ENCODE peak calls at places on chromosomes 16 and 17, in seven cellular contexts. K, U, R, Q, H, T and X are unnamed samples. For H3K4me1, the result is how much of the 10 kb centered on the place peaks cover.

GRCh38 chr17:41013606-41014005 is 4.7 kb upstream of the KRTAP3-1 start:
- DNase-seq in Q (no peak), T (no peak), U (no peak), H (no peak), R (no peak), K (no peak), X (no peak)

GRCh38 chr17:64411999-64412771 is 21.5 kb upstream of the PECAM1 start:
- DNase-seq in U (peak), Q (peak), K (peak), H (no peak), T (no peak), R (no peak), X (peak)

GRCh38 chr16:10668322-10669045 is 26.2 kb downstream of the TEKT5 start:
- DNase-seq in R (no peak), H (no peak), T (peak), U (no peak), K (no peak), Q (peak), X (no peak)

GRCh38 chr16:65154321-65154720 is 32.5 kb upstream of the CDH11 start:
- DNase-seq in Q (peak), K (no peak), R (no peak), H (no peak), T (no peak), U (no peak), X (no peak)

GRCh38 chr16:56353054-56353921 is 72.1 kb downstream of the AMFR start:
- DNase-seq in K (peak), Q (peak), R (no peak), H (no peak), U (peak), T (no peak), X (peak)

GRCh38 chr16:64047207-64047606 is 1074.7 kb downstream of the CDH11 start:
- DNase-seq in Q (no peak), K (no peak), U (no peak), T (no peak), R (no peak), H (no peak), X (no peak)

GRCh38 chr17:50149425-50150353 is 788 bp downstream of the PPP1R9B start:
- DNase-seq in Q (peak), R (no peak), U (peak), H (peak), K (peak), T (peak), X (no peak)

GRCh38 chr17:30427611-30428010 is 48.9 kb downstream of the CPD start:
- DNase-seq in K (no peak), H (no peak), R (no peak), U (no peak), Q (no peak), T (no peak), X (no peak)

GRCh38 chr16:12896562-12896961 is 4.8 kb upstream of the SHISA9 start:
- DNase-seq in T (peak), U (no peak), K (no peak), H (no peak), R (no peak), Q (peak), X (no peak)

GRCh38 chr17:34015253-34015652 is 239.8 kb upstream of the CCL2 start:
- DNase-seq in Q (peak), H (no peak), R (no peak), U (no peak), K (no peak), T (no peak), X (no peak)

GRCh38 chr17:1484060-1484535 is 8.4 kb downstream of the MYO1C start:
- DNase-seq in Q (no peak), K (no peak), U (no peak), H (no peak), R (no peak), T (no peak), X (no peak)

GRCh38 chr17:1484586-1485310 is 7.7 kb downstream of the MYO1C start:
- DNase-seq in U (peak), R (peak), T (peak), H (no peak), Q (peak), K (peak), X (no peak)

GRCh38 chr17:1485311-1485747 is 7.2 kb downstream of the MYO1C start:
- DNase-seq in Q (peak), H (no peak), U (peak), R (no peak), T (no peak), K (no peak), X (peak)

GRCh38 chr17:1486802-1487695 is 5.4 kb downstream of the MYO1C start:
- DNase-seq in H (peak), R (peak), K (peak), Q (peak), T (peak), U (peak), X (peak)

DNA sequence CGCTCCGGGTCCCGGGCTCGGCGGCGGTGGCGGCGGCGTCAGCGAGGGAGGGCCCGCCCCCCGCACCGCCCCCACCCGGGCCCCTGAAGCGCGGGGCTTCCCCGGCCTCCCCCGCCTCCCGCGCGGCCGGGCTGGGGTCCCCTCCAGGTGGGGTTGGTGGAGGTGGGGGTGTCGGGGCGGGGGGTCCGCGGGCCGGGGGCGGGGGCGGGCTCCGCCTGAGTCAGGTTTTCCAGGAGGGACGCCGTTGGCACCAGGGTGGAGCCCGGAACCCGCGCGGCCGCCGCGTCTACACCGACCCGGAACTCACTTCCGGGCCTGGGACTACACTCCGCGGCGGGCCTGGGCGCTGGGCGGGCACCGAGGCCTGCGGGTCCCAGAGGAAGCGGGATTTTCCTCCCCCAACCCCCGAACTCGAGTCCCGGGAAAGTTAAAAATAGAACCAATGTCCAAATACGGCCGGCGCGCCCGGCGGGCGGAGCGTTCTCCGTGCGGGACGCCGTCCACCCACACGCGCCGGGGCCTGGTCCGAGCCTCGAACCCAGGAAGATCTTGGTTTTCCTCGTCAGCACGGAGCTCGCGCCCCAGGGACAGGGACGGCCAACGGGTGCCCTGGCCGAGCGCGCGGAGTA is 6.6 kb downstream of the MYO1C start:
- DNase-seq in U (peak), T (peak), K (peak), Q (peak), H (peak), R (no peak), X (peak)
- H3K4me1 ChIP-seq in U (half or more), T (under half), K (half or more), Q (under half), H (under half), R (under half), X (under half)

GRCh38 chr17:17126131-17127110 is 79.7 kb downstream of the PLD6 start:
- DNase-seq in U (peak), H (peak), T (no peak), R (no peak), K (peak), Q (no peak), X (no peak)
- H3K27ac ChIP-seq in U (peak), H (peak), T (no peak), R (no peak), K (peak), Q (peak), X (peak)

DNA sequence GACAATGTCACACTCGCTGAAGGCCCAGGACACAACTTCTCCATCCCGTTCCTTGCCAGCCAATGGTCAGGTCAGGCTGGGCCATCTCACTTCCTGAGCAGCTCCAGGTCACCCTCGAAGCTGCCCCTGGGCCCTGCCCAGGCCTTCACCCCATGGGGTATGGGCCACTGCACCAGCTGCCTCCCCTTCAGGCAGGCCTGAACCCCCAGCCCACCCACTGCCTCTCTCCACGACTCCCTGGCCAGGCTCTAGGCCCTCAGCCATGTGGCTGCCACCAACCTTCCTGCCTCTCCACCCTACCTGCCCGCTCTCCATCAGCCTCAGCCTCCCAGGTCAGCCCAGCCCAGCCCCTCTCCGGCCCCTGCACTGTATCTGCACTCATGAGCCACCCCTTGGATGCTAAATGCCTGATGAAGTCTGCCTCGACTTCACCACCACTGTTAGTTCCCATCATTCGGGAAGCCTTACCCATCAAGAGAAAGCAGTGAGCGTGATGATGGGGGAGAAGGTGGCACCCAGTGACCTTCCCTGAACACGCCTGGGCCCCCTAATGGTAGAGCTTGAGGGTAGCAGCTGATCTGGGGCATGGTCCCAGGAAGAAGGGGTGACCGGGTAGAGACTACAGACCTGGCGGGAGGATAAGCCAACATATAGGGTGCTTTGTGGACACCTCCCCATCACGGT is 30.9 kb upstream of the C16orf95 start:
- DNase-seq in R (no peak), U (no peak), T (no peak), H (no peak), Q (no peak), K (no peak), X (no peak)
- H3K4me1 ChIP-seq in R (under half), U (under half), T (under half), H (under half), Q (under half), K (under half), X (under half)

DNA sequence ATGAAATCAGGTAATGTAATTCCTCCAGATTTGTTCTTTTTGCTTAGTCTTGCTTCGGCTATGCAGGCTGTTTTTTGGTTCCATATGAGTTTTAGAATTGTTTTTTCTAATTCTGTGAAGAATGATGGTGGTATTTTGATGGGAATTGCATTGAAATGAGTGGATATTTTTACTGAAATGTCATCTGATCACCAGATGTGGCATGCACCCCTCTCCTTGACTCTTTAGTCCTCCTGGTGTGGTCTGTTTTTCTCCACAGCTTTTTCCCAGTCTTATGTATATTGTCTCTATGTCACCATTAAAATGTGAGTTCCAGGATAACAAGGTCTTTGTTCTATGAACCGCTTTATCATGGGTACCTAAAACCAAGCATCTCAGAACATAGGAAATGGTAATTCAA is 172.3 kb downstream of the RPTOR start:
- DNase-seq in H (no peak), K (no peak), U (no peak), Q (no peak), R (no peak), T (no peak), X (no peak)
- H3K27ac ChIP-seq in H (no peak), K (no peak), U (no peak), Q (no peak), R (no peak), T (no peak), X (no peak)

DNA sequence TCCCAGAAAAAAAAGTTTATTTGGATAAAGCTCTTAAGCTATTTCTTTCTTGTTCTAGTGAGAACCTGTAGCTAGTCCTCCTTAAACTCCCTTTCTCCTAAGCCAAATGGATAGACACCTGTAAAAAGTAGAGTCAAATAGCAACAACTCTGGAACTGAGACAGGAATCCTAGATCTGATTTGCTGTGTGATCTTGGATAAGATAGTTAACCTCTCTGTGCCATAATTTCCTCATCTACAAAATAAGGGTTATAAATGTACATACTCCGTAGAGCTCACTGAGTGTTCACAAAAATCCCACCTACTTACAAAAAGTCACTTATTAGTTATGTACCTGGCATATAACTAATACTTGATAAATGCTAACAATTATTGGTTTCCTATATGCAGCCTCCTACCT is 270.3 kb downstream of the ABCC12 start:
- DNase-seq in R (no peak), H (no peak), K (no peak), Q (no peak), U (no peak), T (no peak), X (no peak)
- H3K4me1 ChIP-seq in R (under half), H (under half), K (under half), Q (under half), U (under half), T (under half), X (under half)

GRCh38 chr16:888901-889570 is 81.7 kb downstream of the LMF1 start:
- DNase-seq in R (no peak), Q (no peak), K (no peak), T (no peak), U (peak), H (no peak), X (no peak)

GRCh38 chr16:885391-885790 is 84.9 kb upstream of the GNG13 start:
- DNase-seq in T (no peak), H (no peak), Q (no peak), K (no peak), R (no peak), U (peak), X (no peak)

GRCh38 chr16:887846-888245 is 82.9 kb downstream of the LMF1 start:
- DNase-seq in R (no peak), T (no peak), U (peak), Q (no peak), H (no peak), K (no peak), X (no peak)

GRCh38 chr16:886084-886543 is 84.7 kb downstream of the LMF1 start:
- DNase-seq in R (no peak), U (peak), H (no peak), Q (peak), K (no peak), T (no peak), X (no peak)

GRCh38 chr16:886802-887731 is 83.7 kb downstream of the LMF1 start:
- DNase-seq in R (no peak), U (peak), T (no peak), H (no peak), Q (peak), K (no peak), X (no peak)
- H3K27ac ChIP-seq in R (no peak), U (no peak), T (no peak), H (no peak), Q (no peak), K (no peak), X (no peak)

DNA sequence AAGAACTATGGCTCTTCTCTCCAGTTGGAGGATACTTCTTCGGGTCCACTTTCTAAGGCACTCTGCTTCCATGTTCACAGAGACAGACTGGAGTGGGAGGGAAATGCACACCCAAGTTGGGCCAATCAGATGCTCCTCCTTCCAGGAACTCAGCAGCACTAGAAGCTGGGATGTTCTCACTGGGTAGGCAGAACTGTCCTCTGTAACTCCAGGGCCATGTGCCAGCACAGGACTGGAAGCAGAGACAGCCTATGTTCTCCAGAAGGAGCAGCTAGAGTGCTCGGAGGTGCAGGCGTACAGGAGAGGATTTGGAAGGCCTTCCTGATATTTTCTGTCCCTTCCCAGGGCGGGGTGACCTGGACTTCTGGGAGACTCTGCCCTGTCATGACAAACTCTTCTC is 50.0 kb upstream of the SREBF1 start:
- DNase-seq in H (no peak), K (no peak), T (no peak), R (no peak), U (no peak), Q (peak), X (no peak)
- H3K4me1 ChIP-seq in H (under half), K (under half), T (under half), R (under half), U (under half), Q (under half), X (under half)

GRCh38 chr17:82810644-82811430 is 29.0 kb downstream of the ZNF750 start:
- DNase-seq in K (no peak), Q (no peak), U (no peak), H (no peak), R (no peak), T (no peak), X (no peak)
- H3K27ac ChIP-seq in K (no peak), Q (no peak), U (no peak), H (no peak), R (no peak), T (peak), X (no peak)

GRCh38 chr16:86024210-86024609 is 125.2 kb downstream of the IRF8 start:
- DNase-seq in T (no peak), K (no peak), H (no peak), R (no peak), U (no peak), Q (no peak), X (no peak)

GRCh38 chr16:86025706-86026105 is 126.7 kb downstream of the IRF8 start:
- DNase-seq in H (no peak), K (peak), R (no peak), Q (peak), T (no peak), U (no peak), X (no peak)

GRCh38 chr16:86027366-86028126 is 128.6 kb downstream of the IRF8 start:
- DNase-seq in K (peak), R (no peak), H (no peak), Q (peak), U (no peak), T (no peak), X (no peak)

GRCh38 chr16:86026916-86027315 is 128.0 kb downstream of the IRF8 start:
- DNase-seq in K (peak), T (no peak), R (no peak), Q (no peak), U (no peak), H (no peak), X (no peak)

DNA sequence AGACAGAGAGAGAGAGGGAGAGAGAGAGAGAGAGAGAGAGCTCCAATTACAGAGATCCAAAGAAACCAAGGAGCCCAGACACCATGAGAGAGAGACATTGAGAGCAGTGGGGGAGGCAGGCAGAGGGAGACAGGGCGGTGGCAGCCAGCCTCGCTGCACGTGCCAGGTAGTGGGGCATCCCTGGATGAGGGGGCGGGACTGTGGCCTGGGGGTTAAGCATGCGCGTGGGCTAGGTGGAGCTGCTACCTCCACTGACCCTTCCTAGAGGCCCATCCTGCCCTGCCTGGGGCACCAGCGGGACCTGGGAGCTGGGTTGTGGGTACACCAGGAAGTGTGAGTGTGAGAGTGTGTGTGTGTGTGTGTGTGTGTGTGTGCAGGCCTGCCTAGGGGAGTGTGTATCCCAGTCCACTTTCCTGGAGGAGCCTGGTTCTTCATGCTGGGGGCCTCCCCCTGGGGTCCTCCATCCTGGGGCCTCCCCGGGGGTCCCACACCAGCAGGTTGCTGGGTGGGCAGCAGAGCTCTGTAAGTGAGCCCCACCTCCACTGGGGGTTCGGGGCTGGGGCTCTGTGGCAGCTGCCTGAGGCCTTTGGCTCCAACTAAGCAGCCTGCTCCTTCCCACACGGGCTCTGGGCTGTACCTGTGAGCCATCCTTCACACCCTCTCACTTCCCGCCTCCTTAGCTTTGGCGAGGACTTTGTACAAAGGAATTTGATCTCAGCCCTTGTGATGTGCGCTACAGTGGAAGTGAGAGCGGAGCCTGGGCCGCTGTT is 127.4 kb downstream of the IRF8 start:
- DNase-seq in Q (peak), U (no peak), K (peak), R (no peak), T (no peak), H (no peak), X (no peak)
- H3K4me1 ChIP-seq in Q (under half), U (under half), K (under half), R (under half), T (under half), H (under half), X (under half)

DNA sequence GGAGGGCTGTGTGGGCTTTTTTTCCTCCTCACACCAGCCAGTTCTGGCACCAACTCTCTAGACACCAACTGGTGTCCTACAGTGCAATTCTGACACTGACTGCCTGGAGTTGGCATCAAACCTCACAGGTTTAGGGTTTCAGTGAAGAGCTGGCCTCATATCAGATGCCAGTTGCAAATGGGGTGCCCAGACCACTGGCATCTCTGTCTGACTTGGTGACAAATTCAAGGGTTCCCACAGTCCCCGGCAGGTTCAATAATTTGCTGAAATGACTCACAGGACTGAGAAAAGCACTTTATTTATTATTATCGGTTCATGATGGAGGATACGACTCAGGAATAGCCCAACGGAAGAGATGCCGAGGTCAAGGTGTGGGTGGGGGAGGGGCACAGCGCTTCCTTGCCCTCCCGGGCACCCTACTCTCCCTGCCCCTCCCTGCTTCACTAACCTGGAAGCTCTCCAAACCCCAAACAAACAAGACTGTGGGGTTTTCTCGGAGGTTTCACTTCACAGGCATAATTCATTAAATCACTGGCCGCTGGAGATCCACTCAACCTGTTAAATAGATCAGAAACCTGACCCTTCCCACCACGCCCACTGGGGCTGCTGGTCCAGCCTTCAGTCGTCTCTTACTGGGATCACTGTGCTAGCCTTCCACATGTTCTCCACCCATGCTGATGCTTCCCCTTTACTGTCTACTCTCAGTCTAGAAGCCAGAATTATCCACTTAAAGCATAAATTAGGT is 1.7 kb upstream of the NLRP1 start:
- DNase-seq in T (no peak), Q (peak), H (no peak), K (no peak), U (no peak), R (peak), X (no peak)
- H3K27ac ChIP-seq in T (no peak), Q (no peak), H (peak), K (peak), U (peak), R (peak), X (peak)